ENCODE peak calls at places on chromosomes 5 and 9, in four cellular contexts. U is stimulated activated CD8-positive, alpha-beta memory T cell treated with anti-CD3 and anti-CD28 coated beads, Interleukin-2, amount 100 ng/mL, for 48 hours; N is tibial nerve; E is PC-3. L is an unnamed sample.
A peak's percentile ranks its signal among the peaks of the same experiment; 100 is the strongest.

GRCh38 chr5:143014017-143014651 is 244.0 kb downstream of the ARHGAP26 start:
- DNase-seq in U (no peak), E (peak; percentile 31), N (no peak), L (no peak)

GRCh38 chr9:6907772-6908381 is 150.1 kb downstream of the KDM4C start:
- DNase-seq in U (no peak), N (no peak), E (peak; percentile 64), L (no peak)

GRCh38 chr5:7474821-7475403 is 79.0 kb downstream of the ADCY2 start:
- DNase-seq in U (no peak), E (no peak), N (no peak), L (no peak)

GRCh38 chr9:126692041-126692758 is 78.5 kb downstream of the LMX1B start:
- DNase-seq in E (no peak), U (no peak), N (no peak), L (no peak)

GRCh38 chr5:136212252-136212721 is 19.3 kb upstream of the SMIM32 start:
- DNase-seq in E (peak; percentile 55), U (peak; percentile 17), N (peak; percentile 58), L (no peak)

GRCh38 chr5:172114875-172115422 is 73.1 kb downstream of the STK10 start:
- DNase-seq in N (no peak), E (no peak), U (peak; percentile 87), L (no peak)

GRCh38 chr9:18778846-18779245 is 254.2 kb downstream of the SAXO1 start:
- DNase-seq in U (no peak), N (no peak), E (no peak), L (no peak)

GRCh38 chr9:116905131-116905724 is 218.1 kb downstream of the TRIM32 start:
- DNase-seq in U (no peak), E (no peak), N (no peak), L (no peak)

GRCh38 chr5:142065273-142065672 is 43.3 kb upstream of the NDFIP1 start:
- DNase-seq in N (no peak), E (no peak), U (no peak), L (no peak)

GRCh38 chr9:69027355-69028097 is 8.0 kb upstream of the FXN start:
- DNase-seq in U (no peak), E (peak; percentile 57), N (peak; percentile 45), L (peak; percentile 20)

GRCh38 chr5:61472172-61472958 is 140.3 kb downstream of the ZSWIM6 start:
- DNase-seq in U (no peak), N (no peak), E (no peak), L (no peak)

GRCh38 chr5:120942551-120942950 is 478.5 kb downstream of the PRR16 start:
- DNase-seq in N (no peak), E (no peak), U (no peak), L (no peak)

GRCh38 chr5:176754376-176754942 is 55.9 kb upstream of the UNC5A start:
- DNase-seq in N (no peak), U (no peak), E (peak; percentile 42), L (peak; percentile 86)

GRCh38 chr5:127871448-127872153 is 168.4 kb downstream of the CCDC192 start:
- DNase-seq in U (no peak), N (no peak), E (peak; percentile 38), L (peak; percentile 86)

GRCh38 chr5:93572773-93573626 is 8.0 kb downstream of the NR2F1-AS1 start:
- DNase-seq in E (no peak), N (no peak), U (no peak), L (peak; percentile 34)

GRCh38 chr9:121984726-121985402 is 108.2 kb downstream of the TTLL11 start:
- DNase-seq in U (no peak), E (no peak), N (no peak), L (no peak)

GRCh38 chr9:4226331-4227250 is 73.3 kb downstream of the GLIS3 start:
- DNase-seq in E (no peak), N (no peak), U (no peak), L (no peak)

GRCh38 chr5:76685598-76686169 is 30.2 kb upstream of the F2R start:
- DNase-seq in U (no peak), N (no peak), E (no peak), L (no peak)

GRCh38 chr9:76521906-76522305 is 62.9 kb downstream of the GCNT1 start:
- DNase-seq in N (no peak), E (no peak), U (no peak), L (no peak)

GRCh38 chr5:177347699-177348098 is 3.8 kb downstream of the LMAN2 start:
- DNase-seq in E (no peak), N (no peak), U (no peak), L (no peak)

GRCh38 chr5:34563951-34564705 is 92.0 kb upstream of the RAI14 start:
- DNase-seq in U (no peak), E (peak; percentile 16), N (peak; percentile 12), L (no peak)

GRCh38 chr5:14110680-14111079 is 32.5 kb upstream of the TRIO start:
- DNase-seq in U (no peak), E (peak; percentile 86), N (no peak), L (no peak)

GRCh38 chr9:120412425-120412951 is 167.5 kb downstream of the CDK5RAP2 start:
- DNase-seq in N (no peak), E (no peak), U (no peak), L (peak; percentile 80)

GRCh38 chr5:39100851-39101396 is 26.7 kb upstream of the RICTOR start:
- DNase-seq in N (no peak), U (no peak), E (peak; percentile 99), L (peak; percentile 98)

GRCh38 chr5:135186662-135187522 is 152.9 kb upstream of the PITX1 start:
- DNase-seq in N (no peak), E (peak; percentile 64), U (no peak), L (no peak)

GRCh38 chr5:1793301-1793740 is 6.3 kb downstream of the MRPL36 start:
- DNase-seq in N (no peak), E (no peak), U (peak; percentile 43), L (no peak)

GRCh38 chr5:17398439-17398838 is 99.6 kb upstream of the TAF11L2 start:
- DNase-seq in U (no peak), N (no peak), E (peak; percentile 93), L (peak; percentile 95)

GRCh38 chr5:175746851-175747250 is 89.0 kb downstream of the HRH2 start:
- DNase-seq in N (no peak), E (peak; percentile 25), U (no peak), L (peak; percentile 36)

GRCh38 chr5:56177134-56177533 is 56.0 kb downstream of the ANKRD55 start:
- DNase-seq in E (no peak), U (no peak), N (no peak), L (no peak)

GRCh38 chr9:32589083-32589713 is 16.2 kb upstream of the NDUFB6 start:
- DNase-seq in N (no peak), E (peak; percentile 68), U (no peak), L (peak; percentile 44)

GRCh38 chr5:1545126-1545797 is 21.5 kb upstream of the LPCAT1 start:
- DNase-seq in E (no peak), U (no peak), N (no peak), L (no peak)

GRCh38 chr5:177429248-177430045 is 3.0 kb downstream of the GRK6 start:
- DNase-seq in N (peak; percentile 48), U (peak; percentile 85), E (no peak), L (no peak)

GRCh38 chr9:133429641-133430161 is 7.5 kb downstream of the ADAMTS13 start:
- DNase-seq in N (no peak), U (no peak), E (no peak), L (no peak)

GRCh38 chr5:51373880-51374523 is 9.2 kb upstream of the ISL1 start:
- DNase-seq in N (no peak), U (no peak), E (no peak), L (no peak)

GRCh38 chr5:151779531-151780125 is 7.9 kb downstream of the G3BP1 start:
- DNase-seq in N (no peak), E (no peak), U (no peak), L (no peak)

GRCh38 chr5:8848997-8849585 is 696.8 kb downstream of the SEMA5A start:
- DNase-seq in E (peak; percentile 95), U (no peak), N (no peak), L (no peak)

GRCh38 chr9:70921126-70921525 is 200.3 kb downstream of the TRPM3 start:
- DNase-seq in E (no peak), N (no peak), U (no peak), L (peak; percentile 47)

L was measured in foreskin keratinocyte.